ENCODE peak calls at places on chromosome 21, in four cellular contexts. One of them, this sample, is unnamed.

GRCh38 chr21:42003051-42003461 is 7.1 kb downstream of the ZBTB21 start:
- DNase-seq in neuronal stem cell: no peak
- DNase-seq in mesenchymal stem cell: peak
- DNase-seq in H1: no peak
- DNase-seq in this sample: peak

GRCh38 chr21:20698585-20698984 is 299.6 kb upstream of the NCAM2 start:
- DNase-seq in neuronal stem cell: no peak
- DNase-seq in H1: no peak
- DNase-seq in mesenchymal stem cell: no peak
- DNase-seq in this sample: no peak

GRCh38 chr21:31142600-31142999 is 104.3 kb upstream of the KRTAP19-8 start:
- DNase-seq in H1: no peak
- DNase-seq in mesenchymal stem cell: no peak
- DNase-seq in neuronal stem cell: no peak
- DNase-seq in this sample: no peak

GRCh38 chr21:26169611-26170470 is 729 bp downstream of the APP start:
- DNase-seq in neuronal stem cell: peak
- DNase-seq in mesenchymal stem cell: peak
- DNase-seq in H1: no peak
- DNase-seq in this sample: no peak

GRCh38 chr21:27058673-27059365 is 91.9 kb upstream of the ADAMTS5 start:
- DNase-seq in H1: no peak
- DNase-seq in neuronal stem cell: no peak
- DNase-seq in mesenchymal stem cell: no peak
- DNase-seq in this sample: no peak

GRCh38 chr21:25897383-25897782 is 162.6 kb downstream of the GABPA start:
- DNase-seq in neuronal stem cell: no peak
- DNase-seq in mesenchymal stem cell: no peak
- DNase-seq in H1: no peak
- DNase-seq in this sample: no peak

GRCh38 chr21:37866027-37866426 is 50.2 kb downstream of the KCNJ6 start:
- DNase-seq in mesenchymal stem cell: no peak
- DNase-seq in neuronal stem cell: no peak
- DNase-seq in H1: no peak
- DNase-seq in this sample: no peak

GRCh38 chr21:26085882-26086281 is 84.7 kb downstream of the APP start:
- DNase-seq in neuronal stem cell: no peak
- DNase-seq in H1: no peak
- DNase-seq in mesenchymal stem cell: no peak
- DNase-seq in this sample: no peak

GRCh38 chr21:25938673-25939395 is 204.1 kb downstream of the GABPA start:
- DNase-seq in neuronal stem cell: no peak
- DNase-seq in mesenchymal stem cell: peak
- DNase-seq in H1: no peak
- DNase-seq in this sample: no peak

GRCh38 chr21:30104246-30104645 is 62.4 kb downstream of the CLDN17 start:
- DNase-seq in mesenchymal stem cell: no peak
- DNase-seq in neuronal stem cell: no peak
- DNase-seq in H1: no peak
- DNase-seq in this sample: peak

GRCh38 chr21:31731112-31731801 is 661 bp downstream of the SCAF4 start:
- DNase-seq in neuronal stem cell: peak
- DNase-seq in mesenchymal stem cell: no peak
- DNase-seq in H1: no peak
- DNase-seq in this sample: peak

GRCh38 chr21:31529406-31529805 is 130.1 kb upstream of the SOD1 start:
- DNase-seq in H1: no peak
- DNase-seq in mesenchymal stem cell: no peak
- DNase-seq in neuronal stem cell: no peak
- DNase-seq in this sample: no peak

GRCh38 chr21:44347911-44348451 is 5.4 kb upstream of the TRPM2 start:
- DNase-seq in H1: no peak
- DNase-seq in neuronal stem cell: no peak
- DNase-seq in mesenchymal stem cell: no peak
- DNase-seq in this sample: no peak

GRCh38 chr21:26842976-26843911 is 2.0 kb downstream of the ADAMTS1 start:
- DNase-seq in neuronal stem cell: peak
- DNase-seq in mesenchymal stem cell: peak
- DNase-seq in H1: no peak
- DNase-seq in this sample: peak

GRCh38 chr21:43712268-43712942 is 6.5 kb upstream of the PDXK start:
- DNase-seq in mesenchymal stem cell: peak
- DNase-seq in neuronal stem cell: no peak
- DNase-seq in H1: no peak
- DNase-seq in this sample: peak

GRCh38 chr21:39656209-39656608 is 43.5 kb downstream of the B3GALT5 start:
- DNase-seq in neuronal stem cell: no peak
- DNase-seq in mesenchymal stem cell: no peak
- DNase-seq in H1: no peak
- DNase-seq in this sample: no peak

GRCh38 chr21:16193758-16194606 is 464.2 kb downstream of the USP25 start:
- DNase-seq in mesenchymal stem cell: peak
- DNase-seq in H1: peak
- DNase-seq in neuronal stem cell: peak
- DNase-seq in this sample: peak

GRCh38 chr21:43921602-43921978 is 56.6 kb downstream of the AGPAT3 start:
- DNase-seq in H1: no peak
- DNase-seq in neuronal stem cell: no peak
- DNase-seq in mesenchymal stem cell: no peak
- DNase-seq in this sample: no peak

GRCh38 chr21:39125752-39126485 is 57.3 kb downstream of the PSMG1 start:
- DNase-seq in neuronal stem cell: peak
- DNase-seq in mesenchymal stem cell: peak
- DNase-seq in H1: peak
- DNase-seq in this sample: peak

GRCh38 chr21:38699048-38699447 is 106.7 kb upstream of the ETS2 start:
- DNase-seq in neuronal stem cell: no peak
- DNase-seq in H1: no peak
- DNase-seq in mesenchymal stem cell: no peak
- DNase-seq in this sample: no peak

GRCh38 chr21:26769613-26770188 is 75.5 kb downstream of the ADAMTS1 start:
- DNase-seq in neuronal stem cell: no peak
- DNase-seq in H1: no peak
- DNase-seq in mesenchymal stem cell: peak
- DNase-seq in this sample: peak

GRCh38 chr21:31052489-31053142 is 14.3 kb upstream of the KRTAP19-8 start:
- DNase-seq in H1: no peak
- DNase-seq in mesenchymal stem cell: no peak
- DNase-seq in neuronal stem cell: no peak
- DNase-seq in this sample: no peak

GRCh38 chr21:45364464-45365185 is 40.3 kb upstream of the COL18A1 start:
- DNase-seq in neuronal stem cell: no peak
- DNase-seq in H1: no peak
- DNase-seq in mesenchymal stem cell: peak
- DNase-seq in this sample: no peak
- H2BK12ac ChIP-seq in neuronal stem cell: peak
- H2BK12ac ChIP-seq in H1: peak
- H2BK12ac ChIP-seq in mesenchymal stem cell: peak
- H2BK12ac ChIP-seq in this sample: peak

GRCh38 chr21:46096997-46097825 is 701 bp upstream of the COL6A2 start:
- DNase-seq in neuronal stem cell: no peak
- DNase-seq in mesenchymal stem cell: no peak
- DNase-seq in H1: no peak
- DNase-seq in this sample: no peak

GRCh38 chr21:46095814-46096595 is 1.9 kb upstream of the COL6A2 start:
- DNase-seq in H1: no peak
- DNase-seq in mesenchymal stem cell: no peak
- DNase-seq in neuronal stem cell: no peak
- DNase-seq in this sample: no peak

GRCh38 chr21:46095106-46095719 is 2.7 kb upstream of the COL6A2 start:
- DNase-seq in H1: no peak
- DNase-seq in neuronal stem cell: no peak
- DNase-seq in mesenchymal stem cell: no peak
- DNase-seq in this sample: no peak

GRCh38 chr21:46097826-46098286 is at the start of gene COL6A2:
- DNase-seq in mesenchymal stem cell: peak
- DNase-seq in H1: peak
- DNase-seq in neuronal stem cell: peak
- DNase-seq in this sample: peak

GRCh38 chr21:46096596-46096981 is 1.3 kb upstream of the COL6A2 start:
- DNase-seq in mesenchymal stem cell: no peak
- DNase-seq in neuronal stem cell: no peak
- DNase-seq in H1: no peak
- DNase-seq in this sample: no peak
- H3K4me3 ChIP-seq in mesenchymal stem cell: peak
- H3K4me3 ChIP-seq in neuronal stem cell: no peak
- H3K4me3 ChIP-seq in H1: no peak
- H3K4me3 ChIP-seq in this sample: no peak

GRCh38 chr21:17903029-17903806 is 84.1 kb upstream of the C21orf91 start:
- DNase-seq in H1: no peak
- DNase-seq in mesenchymal stem cell: peak
- DNase-seq in neuronal stem cell: no peak
- DNase-seq in this sample: peak
- H2BK12ac ChIP-seq in H1: no peak
- H2BK12ac ChIP-seq in mesenchymal stem cell: peak
- H2BK12ac ChIP-seq in neuronal stem cell: no peak
- H2BK12ac ChIP-seq in this sample: peak

DNA sequence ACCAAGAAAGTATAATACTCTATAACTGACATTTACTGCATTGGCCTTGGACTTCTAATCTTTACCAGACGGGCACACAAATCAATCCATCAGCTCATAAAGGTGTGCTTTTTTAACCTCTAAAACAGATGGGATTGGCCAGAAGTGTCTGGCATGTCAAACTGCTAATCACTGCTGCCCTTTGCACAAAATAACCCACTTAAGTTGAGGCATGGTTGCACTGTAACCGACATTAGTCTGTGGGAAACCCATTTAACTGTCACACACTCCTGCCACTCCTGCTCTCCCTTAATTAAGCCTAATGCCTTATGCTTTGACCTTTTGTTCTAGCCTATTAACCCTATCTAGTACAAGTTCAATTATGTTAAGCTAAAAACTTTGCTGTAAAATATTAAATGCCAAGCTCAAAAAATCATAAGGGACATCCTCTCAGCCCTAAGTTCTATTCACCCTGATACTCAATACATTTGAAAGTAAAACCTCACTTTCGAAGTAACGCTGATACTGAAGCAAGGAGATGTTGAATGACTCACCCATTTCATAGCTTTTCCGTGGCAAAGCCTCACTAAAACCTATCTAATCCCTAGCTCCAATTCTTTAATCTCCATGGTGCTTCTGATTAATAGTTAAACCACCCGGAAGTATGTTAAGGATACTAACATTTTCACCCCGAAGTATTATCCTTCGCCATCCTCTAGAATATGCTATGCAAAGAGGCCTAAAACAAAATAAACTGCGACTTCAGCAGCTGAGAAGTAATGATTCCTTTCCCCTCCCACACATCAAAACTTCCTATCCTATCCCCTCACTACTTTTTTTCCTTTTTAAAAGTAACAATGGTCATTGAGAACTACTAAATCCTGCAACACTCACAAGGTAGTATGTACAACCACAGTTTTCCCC is 12.9 kb downstream of the NRIP1 start:
- DNase-seq in mesenchymal stem cell: peak
- DNase-seq in neuronal stem cell: no peak
- DNase-seq in H1: no peak
- DNase-seq in this sample: no peak
- H3K4me3 ChIP-seq in mesenchymal stem cell: peak
- H3K4me3 ChIP-seq in neuronal stem cell: no peak
- H3K4me3 ChIP-seq in H1: no peak
- H3K4me3 ChIP-seq in this sample: no peak

GRCh38 chr21:17612565-17613241 is at the start of gene BTG3:
- DNase-seq in mesenchymal stem cell: peak
- DNase-seq in neuronal stem cell: peak
- DNase-seq in H1: peak
- DNase-seq in this sample: peak
- H2BK12ac ChIP-seq in mesenchymal stem cell: peak
- H2BK12ac ChIP-seq in neuronal stem cell: peak
- H2BK12ac ChIP-seq in H1: no peak
- H2BK12ac ChIP-seq in this sample: peak

DNA sequence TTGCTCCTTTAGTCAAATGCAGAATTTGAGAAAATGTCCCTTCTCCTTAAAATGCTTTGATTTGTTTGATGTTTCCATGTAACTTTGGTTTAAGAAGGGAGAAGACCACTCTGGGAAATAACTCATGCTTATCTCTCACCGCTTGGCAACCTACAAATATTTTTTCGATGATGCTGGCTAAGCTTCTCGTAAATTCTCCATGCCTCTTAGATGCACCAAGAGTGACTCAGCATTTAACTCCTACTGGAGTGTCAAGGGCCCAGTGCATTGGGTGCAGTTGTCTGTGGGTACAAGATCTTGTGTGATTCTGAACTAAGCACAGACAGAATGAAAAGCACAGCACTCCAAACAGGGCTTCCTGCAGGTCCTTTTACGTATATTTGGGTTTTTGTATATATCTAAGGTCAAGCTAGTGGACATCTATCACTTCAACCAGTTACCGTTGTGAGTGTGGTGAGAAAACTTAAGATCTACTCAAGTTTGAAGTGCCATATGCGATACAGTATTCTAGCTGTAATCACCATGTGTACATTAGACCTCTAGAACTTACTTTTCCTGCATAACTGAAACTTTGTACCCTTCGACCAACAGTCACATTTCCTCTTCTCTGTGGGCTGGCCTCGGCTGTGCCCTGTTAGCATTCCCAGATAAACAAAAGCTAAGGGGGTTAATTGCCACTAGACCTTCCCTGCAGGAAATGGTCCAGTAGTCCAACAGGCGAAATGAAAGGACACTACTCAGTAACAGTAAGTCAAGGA is 55.8 kb downstream of the COL18A1 start:
- DNase-seq in H1: no peak
- DNase-seq in neuronal stem cell: no peak
- DNase-seq in mesenchymal stem cell: peak
- DNase-seq in this sample: peak
- H3K4me3 ChIP-seq in H1: no peak
- H3K4me3 ChIP-seq in neuronal stem cell: no peak
- H3K4me3 ChIP-seq in mesenchymal stem cell: no peak
- H3K4me3 ChIP-seq in this sample: no peak

GRCh38 chr21:34970126-34970525 is 79.0 kb downstream of the RUNX1 start:
- DNase-seq in mesenchymal stem cell: no peak
- DNase-seq in H1: no peak
- DNase-seq in neuronal stem cell: no peak
- DNase-seq in this sample: no peak
- H2BK12ac ChIP-seq in mesenchymal stem cell: no peak
- H2BK12ac ChIP-seq in H1: no peak
- H2BK12ac ChIP-seq in neuronal stem cell: no peak
- H2BK12ac ChIP-seq in this sample: no peak

GRCh38 chr21:35048706-35049617 is at the start of gene RUNX1:
- DNase-seq in neuronal stem cell: no peak
- DNase-seq in H1: no peak
- DNase-seq in mesenchymal stem cell: peak
- DNase-seq in this sample: peak
- H3K4me3 ChIP-seq in neuronal stem cell: no peak
- H3K4me3 ChIP-seq in H1: no peak
- H3K4me3 ChIP-seq in mesenchymal stem cell: peak
- H3K4me3 ChIP-seq in this sample: no peak